ENCODE peak calls at places on chromosomes 7 and 10, in eight cellular contexts. B, H, O, I, W, M, X and D are unnamed samples.

GRCh38 chr7:121334875-121335648 is 6.3 kb downstream of the WNT16 start:
- DNase-seq in B (no peak), H (no peak), O (peak), I (no peak), W (no peak), M (no peak), X (no peak), D (no peak)

GRCh38 chr7:69105092-69105491 is 493.2 kb upstream of the AUTS2 start:
- DNase-seq in B (no peak), H (no peak), O (no peak), I (no peak), W (no peak), M (no peak), X (no peak), D (no peak)

GRCh38 chr10:520402-520787 is 169.1 kb downstream of the DIP2C start:
- DNase-seq in B (peak), H (no peak), O (peak), I (peak), W (no peak), M (no peak), X (no peak), D (peak)

GRCh38 chr10:33117816-33118215 is 159.8 kb upstream of the ITGB1 start:
- DNase-seq in B (no peak), H (no peak), O (no peak), I (no peak), W (no peak), M (no peak), X (no peak), D (no peak)

GRCh38 chr7:36279251-36279925 is 110.3 kb upstream of the ANLN start:
- DNase-seq in B (no peak), H (no peak), O (no peak), I (no peak), W (no peak), M (no peak), X (no peak), D (no peak)

GRCh38 chr10:72800000-72800740 is 93.4 kb upstream of the OIT3 start:
- DNase-seq in B (no peak), H (no peak), O (peak), I (no peak), W (no peak), M (no peak), X (no peak), D (peak)

GRCh38 chr10:109432281-109432680 is 491.0 kb downstream of the XPNPEP1 start:
- DNase-seq in B (no peak), H (no peak), O (no peak), I (no peak), W (no peak), M (no peak), X (no peak), D (no peak)

GRCh38 chr10:125023269-125023668 is 81.3 kb downstream of the ZRANB1 start:
- DNase-seq in B (peak), H (no peak), O (no peak), I (no peak), W (no peak), M (peak), X (no peak), D (no peak)

GRCh38 chr7:143399151-143399550 is 9.5 kb downstream of the EPHA1 start:
- DNase-seq in B (peak), H (no peak), O (no peak), I (no peak), W (no peak), M (no peak), X (no peak), D (no peak)